ENCODE peak calls at places on chromosome 10, in six cellular contexts. One of them, this sample, is unnamed.

GRCh38 chr10:131646551-131647525 is 254.0 kb upstream of the PPP2R2D start:
- DNase-seq in coronary artery: peak; percentile 67
- DNase-seq in nephron progenitor cell: no peak
- DNase-seq in lower lobe of right lung: peak; percentile 89
- DNase-seq in BJ: no peak
- DNase-seq in heart left ventricle: no peak
- DNase-seq in this sample: no peak

GRCh38 chr10:83606275-83606674 is 533.0 kb upstream of the GHITM start:
- DNase-seq in nephron progenitor cell: no peak
- DNase-seq in lower lobe of right lung: no peak
- DNase-seq in heart left ventricle: no peak
- DNase-seq in BJ: no peak
- DNase-seq in coronary artery: no peak
- DNase-seq in this sample: no peak

GRCh38 chr10:98391065-98391464 is 23.9 kb downstream of the PYROXD2 start:
- DNase-seq in coronary artery: no peak
- DNase-seq in lower lobe of right lung: no peak
- DNase-seq in nephron progenitor cell: no peak
- DNase-seq in heart left ventricle: no peak
- DNase-seq in BJ: no peak
- DNase-seq in this sample: no peak

GRCh38 chr10:3154661-3155060 is 17.9 kb downstream of the PITRM1 start:
- DNase-seq in heart left ventricle: no peak
- DNase-seq in nephron progenitor cell: no peak
- DNase-seq in lower lobe of right lung: no peak
- DNase-seq in coronary artery: no peak
- DNase-seq in BJ: no peak
- DNase-seq in this sample: no peak

GRCh38 chr10:73405556-73405955 is 8.3 kb downstream of the ANXA7 start:
- DNase-seq in nephron progenitor cell: no peak
- DNase-seq in heart left ventricle: no peak
- DNase-seq in coronary artery: no peak
- DNase-seq in BJ: no peak
- DNase-seq in lower lobe of right lung: no peak
- DNase-seq in this sample: no peak

GRCh38 chr10:127431525-127431924 is 117.6 kb upstream of the NPS start:
- DNase-seq in nephron progenitor cell: no peak
- DNase-seq in heart left ventricle: no peak
- DNase-seq in coronary artery: no peak
- DNase-seq in lower lobe of right lung: no peak
- DNase-seq in BJ: no peak
- DNase-seq in this sample: no peak

GRCh38 chr10:101292194-101293006 is 61.6 kb upstream of the BTRC start:
- DNase-seq in BJ: no peak
- DNase-seq in lower lobe of right lung: no peak
- DNase-seq in coronary artery: no peak
- DNase-seq in nephron progenitor cell: peak; percentile 61
- DNase-seq in heart left ventricle: peak; percentile 29
- DNase-seq in this sample: no peak

GRCh38 chr10:94680544-94680943 is 3.0 kb upstream of the CYP2C18 start:
- DNase-seq in BJ: no peak
- DNase-seq in lower lobe of right lung: no peak
- DNase-seq in coronary artery: no peak
- DNase-seq in heart left ventricle: no peak
- DNase-seq in nephron progenitor cell: no peak
- DNase-seq in this sample: no peak

GRCh38 chr10:120067427-120067826 is 174.9 kb downstream of the SEC23IP start:
- DNase-seq in coronary artery: no peak
- DNase-seq in BJ: no peak
- DNase-seq in lower lobe of right lung: no peak
- DNase-seq in nephron progenitor cell: no peak
- DNase-seq in heart left ventricle: no peak
- DNase-seq in this sample: no peak

GRCh38 chr10:127534511-127534910 is 14.6 kb upstream of the NPS start:
- DNase-seq in nephron progenitor cell: no peak
- DNase-seq in coronary artery: no peak
- DNase-seq in heart left ventricle: no peak
- DNase-seq in lower lobe of right lung: no peak
- DNase-seq in BJ: no peak
- DNase-seq in this sample: no peak

GRCh38 chr10:37490266-37490665 is 364.9 kb downstream of the ANKRD30A start:
- DNase-seq in nephron progenitor cell: no peak
- DNase-seq in heart left ventricle: no peak
- DNase-seq in lower lobe of right lung: no peak
- DNase-seq in coronary artery: peak; percentile 14
- DNase-seq in BJ: no peak
- DNase-seq in this sample: no peak

GRCh38 chr10:110756886-110757285 is 112.8 kb downstream of the RBM20 start:
- DNase-seq in BJ: no peak
- DNase-seq in coronary artery: no peak
- DNase-seq in heart left ventricle: no peak
- DNase-seq in lower lobe of right lung: no peak
- DNase-seq in nephron progenitor cell: no peak
- DNase-seq in this sample: no peak

GRCh38 chr10:50600286-50600685 is 23.5 kb downstream of the SGMS1 start:
- DNase-seq in nephron progenitor cell: no peak
- DNase-seq in lower lobe of right lung: no peak
- DNase-seq in BJ: no peak
- DNase-seq in heart left ventricle: no peak
- DNase-seq in coronary artery: no peak
- DNase-seq in this sample: no peak

GRCh38 chr10:108840944-108841343 is 1082.4 kb downstream of the XPNPEP1 start:
- DNase-seq in lower lobe of right lung: no peak
- DNase-seq in coronary artery: no peak
- DNase-seq in heart left ventricle: no peak
- DNase-seq in BJ: no peak
- DNase-seq in nephron progenitor cell: no peak
- DNase-seq in this sample: no peak

GRCh38 chr10:33402748-33403147 is 68.3 kb upstream of the NRP1 start:
- DNase-seq in lower lobe of right lung: no peak
- DNase-seq in heart left ventricle: no peak
- DNase-seq in nephron progenitor cell: no peak
- DNase-seq in BJ: no peak
- DNase-seq in coronary artery: no peak
- DNase-seq in this sample: no peak

GRCh38 chr10:30151581-30152389 is 92.4 kb upstream of the JCAD start:
- DNase-seq in lower lobe of right lung: no peak
- DNase-seq in heart left ventricle: peak; percentile 20
- DNase-seq in coronary artery: peak; percentile 76
- DNase-seq in BJ: peak; percentile 87
- DNase-seq in nephron progenitor cell: no peak
- DNase-seq in this sample: no peak

GRCh38 chr10:8052344-8052969 is 2.0 kb upstream of the GATA3 start:
- DNase-seq in heart left ventricle: no peak
- DNase-seq in lower lobe of right lung: no peak
- DNase-seq in coronary artery: no peak
- DNase-seq in BJ: no peak
- DNase-seq in nephron progenitor cell: peak; percentile 37
- DNase-seq in this sample: no peak

GRCh38 chr10:35546824-35547225 is 58.3 kb upstream of the GJD4 start:
- DNase-seq in nephron progenitor cell: no peak
- DNase-seq in heart left ventricle: no peak
- DNase-seq in lower lobe of right lung: no peak
- DNase-seq in coronary artery: no peak
- DNase-seq in BJ: peak; percentile 63
- DNase-seq in this sample: no peak

GRCh38 chr10:89163265-89163995 is 43.7 kb downstream of the CH25H start:
- DNase-seq in coronary artery: no peak
- DNase-seq in heart left ventricle: peak; percentile 23
- DNase-seq in BJ: no peak
- DNase-seq in nephron progenitor cell: no peak
- DNase-seq in lower lobe of right lung: peak; percentile 45
- DNase-seq in this sample: peak; percentile 46

GRCh38 chr10:14259696-14260595 is 70.8 kb downstream of the FRMD4A start:
- DNase-seq in BJ: peak; percentile 63
- DNase-seq in coronary artery: no peak
- DNase-seq in lower lobe of right lung: no peak
- DNase-seq in heart left ventricle: no peak
- DNase-seq in nephron progenitor cell: no peak
- DNase-seq in this sample: no peak

GRCh38 chr10:132354356-132355094 is 22.5 kb downstream of the LRRC27 start:
- DNase-seq in coronary artery: no peak
- DNase-seq in lower lobe of right lung: no peak
- DNase-seq in heart left ventricle: no peak
- DNase-seq in nephron progenitor cell: no peak
- DNase-seq in BJ: no peak
- DNase-seq in this sample: peak; percentile 37

GRCh38 chr10:114776908-114777307 is 44.7 kb upstream of the FHIP2A start:
- DNase-seq in coronary artery: no peak
- DNase-seq in nephron progenitor cell: no peak
- DNase-seq in lower lobe of right lung: no peak
- DNase-seq in BJ: no peak
- DNase-seq in heart left ventricle: no peak
- DNase-seq in this sample: no peak

DNA sequence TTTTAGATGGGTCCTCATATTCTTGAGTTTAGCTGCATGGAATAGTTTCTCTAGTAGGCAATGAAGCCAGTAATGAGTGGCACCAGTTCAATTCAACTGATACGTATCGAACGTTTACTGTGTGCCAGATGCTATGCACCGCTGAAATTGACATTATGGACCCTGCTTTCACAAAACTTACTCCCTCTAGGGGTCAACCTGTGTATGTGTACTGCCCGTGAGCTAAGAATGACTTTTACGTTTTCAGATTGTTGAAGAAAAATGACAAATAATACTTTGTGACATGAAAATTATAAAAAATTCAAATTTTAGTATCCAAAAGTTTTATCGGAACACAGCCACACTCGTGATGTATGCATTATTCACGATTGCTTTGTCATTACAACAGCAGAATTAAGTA is 95.5 kb downstream of the ZMYND11 start:
- DNase-seq in BJ: no peak
- DNase-seq in coronary artery: no peak
- DNase-seq in heart left ventricle: no peak
- DNase-seq in lower lobe of right lung: no peak
- DNase-seq in nephron progenitor cell: no peak
- DNase-seq in this sample: no peak
- TF ChIP-seq CTCF in BJ: peak; percentile 40
- TF ChIP-seq CTCF in coronary artery: no peak
- TF ChIP-seq CTCF in heart left ventricle: no peak
- TF ChIP-seq CTCF in lower lobe of right lung: peak; percentile 36
- TF ChIP-seq CTCF in nephron progenitor cell: peak; percentile 42
- TF ChIP-seq CTCF in this sample: peak; percentile 26

DNA sequence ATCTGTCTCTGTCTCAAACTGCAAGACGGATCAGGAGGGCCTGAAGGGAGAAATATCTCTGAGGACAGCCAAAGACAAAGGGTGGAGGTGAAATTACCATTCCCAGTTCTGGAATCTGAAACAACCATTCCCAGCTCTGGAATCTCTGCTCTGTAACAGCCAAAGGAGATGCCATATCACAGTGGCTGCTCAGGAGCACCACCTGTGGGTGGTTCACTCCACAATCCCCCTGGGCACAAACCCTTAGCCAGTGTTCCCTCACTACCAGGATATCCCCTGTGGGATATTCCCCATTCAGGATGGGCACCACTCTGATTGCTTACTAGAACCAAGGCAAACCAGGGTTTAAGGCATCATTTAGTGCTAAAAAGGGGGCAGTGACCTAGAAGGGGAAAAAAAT is 199.0 kb downstream of the HTR7 start:
- DNase-seq in nephron progenitor cell: no peak
- DNase-seq in lower lobe of right lung: no peak
- DNase-seq in coronary artery: no peak
- DNase-seq in heart left ventricle: no peak
- DNase-seq in BJ: no peak
- DNase-seq in this sample: no peak
- TF ChIP-seq CTCF in nephron progenitor cell: no peak
- TF ChIP-seq CTCF in lower lobe of right lung: no peak
- TF ChIP-seq CTCF in coronary artery: no peak
- TF ChIP-seq CTCF in heart left ventricle: no peak
- TF ChIP-seq CTCF in BJ: peak; percentile 30
- TF ChIP-seq CTCF in this sample: no peak

GRCh38 chr10:99855479-99856071 is 73.1 kb downstream of the ABCC2 start:
- DNase-seq in BJ: no peak
- DNase-seq in heart left ventricle: no peak
- DNase-seq in nephron progenitor cell: no peak
- DNase-seq in coronary artery: no peak
- DNase-seq in lower lobe of right lung: no peak
- DNase-seq in this sample: no peak

GRCh38 chr10:99851825-99852224 is 69.4 kb downstream of the ABCC2 start:
- DNase-seq in lower lobe of right lung: no peak
- DNase-seq in BJ: no peak
- DNase-seq in nephron progenitor cell: no peak
- DNase-seq in heart left ventricle: no peak
- DNase-seq in coronary artery: no peak
- DNase-seq in this sample: no peak

GRCh38 chr10:99853655-99854054 is 71.2 kb downstream of the ABCC2 start:
- DNase-seq in heart left ventricle: no peak
- DNase-seq in coronary artery: no peak
- DNase-seq in lower lobe of right lung: no peak
- DNase-seq in nephron progenitor cell: no peak
- DNase-seq in BJ: no peak
- DNase-seq in this sample: no peak

GRCh38 chr10:99852481-99853213 is 70.2 kb downstream of the ABCC2 start:
- DNase-seq in heart left ventricle: no peak
- DNase-seq in coronary artery: no peak
- DNase-seq in BJ: no peak
- DNase-seq in lower lobe of right lung: no peak
- DNase-seq in nephron progenitor cell: no peak
- DNase-seq in this sample: no peak

GRCh38 chr10:99854860-99855259 is 72.4 kb downstream of the ABCC2 start:
- DNase-seq in lower lobe of right lung: no peak
- DNase-seq in nephron progenitor cell: peak; percentile 16
- DNase-seq in coronary artery: no peak
- DNase-seq in BJ: peak; percentile 41
- DNase-seq in heart left ventricle: no peak
- DNase-seq in this sample: no peak
- TF ChIP-seq CTCF in lower lobe of right lung: peak; percentile 31
- TF ChIP-seq CTCF in nephron progenitor cell: peak; percentile 42
- TF ChIP-seq CTCF in coronary artery: no peak
- TF ChIP-seq CTCF in BJ: peak; percentile 75
- TF ChIP-seq CTCF in heart left ventricle: peak; percentile 14
- TF ChIP-seq CTCF in this sample: peak; percentile 9

DNA sequence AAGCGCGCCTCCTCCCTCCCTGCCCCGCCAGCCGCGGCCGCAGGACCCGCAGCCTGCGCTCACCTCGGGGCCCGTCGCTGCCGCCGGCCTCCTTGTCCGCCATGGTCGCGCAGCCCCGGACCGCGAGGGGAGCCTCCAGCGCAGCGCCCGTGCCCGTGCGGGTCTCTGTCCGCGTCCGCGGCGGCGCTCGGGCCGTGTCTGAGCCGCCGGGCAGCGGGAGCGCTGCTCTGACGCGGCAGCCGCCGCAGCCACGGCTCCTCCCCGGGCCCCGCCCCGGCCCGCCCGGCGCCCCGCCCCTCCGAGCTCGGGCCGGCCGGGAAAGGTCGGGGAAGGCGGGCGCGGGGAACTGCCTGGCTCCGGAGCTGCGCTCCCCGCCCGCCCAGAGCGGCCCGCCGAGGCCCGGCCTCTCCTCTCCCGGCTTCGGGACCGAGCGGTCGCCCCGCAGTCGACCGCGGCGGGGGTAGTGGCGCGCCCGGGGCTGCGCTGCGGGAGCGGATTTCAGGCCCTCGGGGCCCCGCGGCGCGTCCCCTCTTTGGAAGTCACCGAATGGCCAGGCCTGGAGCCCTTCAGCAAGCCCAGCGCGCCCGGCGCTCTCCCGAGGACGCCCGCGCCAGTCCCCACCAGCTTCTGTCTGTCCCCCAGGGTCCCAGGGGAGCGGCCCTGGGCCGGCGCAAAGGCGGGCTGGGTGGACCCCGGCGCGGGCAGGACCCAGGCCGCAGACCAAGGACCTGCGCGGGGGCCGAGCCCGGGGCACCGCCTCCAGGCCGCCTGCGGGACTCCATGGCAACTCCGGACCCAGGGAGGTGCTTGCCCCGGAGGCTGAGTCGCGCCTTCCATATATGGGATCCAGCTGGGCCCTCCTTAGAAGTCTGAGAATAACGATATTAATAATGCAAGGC is at the start of gene HSPA12A:
- DNase-seq in BJ: peak; percentile 52
- DNase-seq in heart left ventricle: peak; percentile 84
- DNase-seq in coronary artery: peak; percentile 94
- DNase-seq in lower lobe of right lung: peak; percentile 79
- DNase-seq in nephron progenitor cell: peak; percentile 87
- DNase-seq in this sample: no peak
- TF ChIP-seq CTCF in BJ: no peak
- TF ChIP-seq CTCF in heart left ventricle: no peak
- TF ChIP-seq CTCF in coronary artery: no peak
- TF ChIP-seq CTCF in lower lobe of right lung: no peak
- TF ChIP-seq CTCF in nephron progenitor cell: no peak
- TF ChIP-seq CTCF in this sample: no peak